ENCODE peak calls at places on chromosomes 3 and 15, in five cellular contexts. C is T-helper 9 cell, Q is ureter, W is astrocyte, P is stromal cell of bone marrow. I is an unnamed sample.

GRCh38 chr3:137764001-137764433 is at the start of gene SOX14:
- DNase-seq in C (no peak), Q (no peak), W (no peak), P (no peak), I (no peak)

GRCh38 chr3:126053513-126053912 is 30.4 kb downstream of the SLC41A3 start:
- DNase-seq in C (no peak), Q (no peak), W (peak; percentile 5), P (no peak), I (no peak)

GRCh38 chr3:60240558-60240957 is 1010.7 kb downstream of the FHIT start:
- DNase-seq in C (no peak), Q (no peak), W (no peak), P (no peak), I (no peak)

GRCh38 chr3:52092291-52092660 is 35.9 kb upstream of the DUSP7 start:
- DNase-seq in C (no peak), Q (no peak), W (no peak), P (no peak), I (no peak)

GRCh38 chr3:41907330-41908073 is 54.4 kb downstream of the ULK4 start:
- DNase-seq in C (no peak), Q (no peak), W (peak; percentile 47), P (no peak), I (no peak)

GRCh38 chr3:192079098-192079497 is 618.1 kb downstream of the PYDC2 start:
- DNase-seq in C (no peak), Q (no peak), W (no peak), P (no peak), I (no peak)

GRCh38 chr3:20406621-20407020 is 220.6 kb upstream of the SGO1 start:
- DNase-seq in C (no peak), Q (no peak), W (no peak), P (peak; percentile 6), I (no peak)

GRCh38 chr3:126456766-126457388 is 18.8 kb downstream of the ZXDC start:
- DNase-seq in C (no peak), Q (no peak), W (no peak), P (no peak), I (no peak)

GRCh38 chr15:74386496-74387140 is 19.2 kb upstream of the CYP11A1 start:
- DNase-seq in C (no peak), Q (no peak), W (no peak), P (no peak), I (no peak)

GRCh38 chr3:127748754-127749327 is 73.5 kb downstream of the MGLL start:
- DNase-seq in C (no peak), Q (no peak), W (no peak), P (no peak), I (no peak)

GRCh38 chr3:129365296-129365695 is 63.1 kb downstream of the EFCAB12 start:
- DNase-seq in C (no peak), Q (no peak), W (no peak), P (no peak), I (no peak)

GRCh38 chr3:17179381-17180205 is 294.8 kb downstream of the PLCL2 start:
- DNase-seq in C (no peak), Q (no peak), W (peak; percentile 64), P (peak; percentile 32), I (no peak)

GRCh38 chr15:70132148-70132547 is 34.4 kb upstream of the TLE3 start:
- DNase-seq in C (no peak), Q (no peak), W (peak; percentile 79), P (no peak), I (no peak)

GRCh38 chr15:60479711-60480110 is 769 bp upstream of the ICE2 start:
- DNase-seq in C (no peak), Q (no peak), W (no peak), P (no peak), I (no peak)

GRCh38 chr3:139559541-139559940 is 20.0 kb upstream of the RBP1 start:
- DNase-seq in C (no peak), Q (no peak), W (peak; percentile 77), P (no peak), I (no peak)

GRCh38 chr15:68584704-68585573 is 6.1 kb downstream of the CORO2B start:
- DNase-seq in C (no peak), Q (no peak), W (no peak), P (no peak), I (no peak)

GRCh38 chr3:14458434-14459280 is 56.3 kb downstream of the SLC6A6 start:
- DNase-seq in C (no peak), Q (no peak), W (no peak), P (no peak), I (no peak)

I was measured in thoracic aorta.